ENCODE peak calls at places on chromosome 10, in five cellular contexts. One of them, this sample, is unnamed.

GRCh38 chr10:4354382-4354812 is 471.6 kb upstream of the AKR1E2 start:
- DNase-seq in PC-3: peak; percentile 84
- DNase-seq in Panc1: peak; percentile 73
- DNase-seq in endodermal cell: no peak
- DNase-seq in DND-41: no peak
- DNase-seq in this sample: no peak

GRCh38 chr10:34102237-34102673 is 712.8 kb downstream of the PARD3 start:
- DNase-seq in PC-3: no peak
- DNase-seq in endodermal cell: no peak
- DNase-seq in Panc1: no peak
- DNase-seq in DND-41: no peak
- DNase-seq in this sample: no peak

GRCh38 chr10:49382826-49383225 is 13.1 kb downstream of the DRGX start:
- DNase-seq in DND-41: no peak
- DNase-seq in Panc1: no peak
- DNase-seq in endodermal cell: no peak
- DNase-seq in PC-3: no peak
- DNase-seq in this sample: no peak

GRCh38 chr10:18501198-18501597 is 150.2 kb downstream of the NSUN6 start:
- DNase-seq in DND-41: peak; percentile 10
- DNase-seq in Panc1: no peak
- DNase-seq in endodermal cell: no peak
- DNase-seq in PC-3: peak; percentile 47
- DNase-seq in this sample: no peak

GRCh38 chr10:114239117-114239993 is at the start of gene VWA2:
- DNase-seq in Panc1: no peak
- DNase-seq in DND-41: no peak
- DNase-seq in PC-3: no peak
- DNase-seq in endodermal cell: peak; percentile 88
- DNase-seq in this sample: peak; percentile 87

GRCh38 chr10:80465839-80466590 is 11.9 kb downstream of the TSPAN14 start:
- DNase-seq in PC-3: no peak
- DNase-seq in DND-41: no peak
- DNase-seq in endodermal cell: no peak
- DNase-seq in Panc1: no peak
- DNase-seq in this sample: no peak

GRCh38 chr10:78408011-78408410 is 374.3 kb downstream of the RPS24 start:
- DNase-seq in endodermal cell: peak; percentile 45
- DNase-seq in Panc1: no peak
- DNase-seq in PC-3: no peak
- DNase-seq in DND-41: no peak
- DNase-seq in this sample: no peak

GRCh38 chr10:90051474-90051873 is 350.1 kb downstream of the KIF20B start:
- DNase-seq in Panc1: no peak
- DNase-seq in DND-41: no peak
- DNase-seq in endodermal cell: no peak
- DNase-seq in PC-3: no peak
- DNase-seq in this sample: no peak

GRCh38 chr10:24813866-24814265 is 90.2 kb upstream of the ARHGAP21 start:
- DNase-seq in Panc1: no peak
- DNase-seq in endodermal cell: no peak
- DNase-seq in DND-41: no peak
- DNase-seq in PC-3: no peak
- DNase-seq in this sample: no peak

GRCh38 chr10:1253476-1254353 is 197.5 kb downstream of the WDR37 start:
- DNase-seq in Panc1: no peak
- DNase-seq in PC-3: no peak
- DNase-seq in DND-41: peak; percentile 66
- DNase-seq in endodermal cell: peak; percentile 26
- DNase-seq in this sample: no peak

GRCh38 chr10:35874326-35875070 is 232.4 kb upstream of the FZD8 start:
- DNase-seq in Panc1: no peak
- DNase-seq in PC-3: no peak
- DNase-seq in DND-41: no peak
- DNase-seq in endodermal cell: no peak
- DNase-seq in this sample: no peak

GRCh38 chr10:227014-227413 is 91.8 kb downstream of the ZMYND11 start:
- DNase-seq in DND-41: no peak
- DNase-seq in Panc1: no peak
- DNase-seq in PC-3: no peak
- DNase-seq in endodermal cell: no peak
- DNase-seq in this sample: no peak

GRCh38 chr10:30386801-30387588 is 37.9 kb upstream of the MTPAP start:
- DNase-seq in Panc1: no peak
- DNase-seq in PC-3: peak; percentile 80
- DNase-seq in endodermal cell: no peak
- DNase-seq in DND-41: no peak
- DNase-seq in this sample: no peak

GRCh38 chr10:72320676-72321247 is 34.0 kb downstream of the DNAJB12 start:
- DNase-seq in PC-3: peak; percentile 88
- DNase-seq in Panc1: peak; percentile 96
- DNase-seq in endodermal cell: peak; percentile 90
- DNase-seq in DND-41: peak; percentile 94
- DNase-seq in this sample: peak; percentile 89

GRCh38 chr10:92571649-92572048 is 2.2 kb downstream of the IDE start:
- DNase-seq in Panc1: no peak
- DNase-seq in endodermal cell: no peak
- DNase-seq in DND-41: no peak
- DNase-seq in PC-3: no peak
- DNase-seq in this sample: no peak

GRCh38 chr10:7635431-7636125 is 31.2 kb downstream of the ITIH5 start:
- DNase-seq in PC-3: no peak
- DNase-seq in endodermal cell: peak; percentile 61
- DNase-seq in DND-41: no peak
- DNase-seq in Panc1: no peak
- DNase-seq in this sample: peak; percentile 65

GRCh38 chr10:28532223-28532508 is 752 bp upstream of the WAC start:
- DNase-seq in DND-41: no peak
- DNase-seq in endodermal cell: no peak
- DNase-seq in Panc1: no peak
- DNase-seq in PC-3: peak; percentile 6
- DNase-seq in this sample: no peak

GRCh38 chr10:68348265-68348741 is 15.6 kb upstream of the PBLD start:
- DNase-seq in DND-41: peak; percentile 65
- DNase-seq in PC-3: peak; percentile 83
- DNase-seq in Panc1: peak; percentile 58
- DNase-seq in endodermal cell: peak; percentile 82
- DNase-seq in this sample: peak; percentile 43

GRCh38 chr10:74900297-74900696 is 73.9 kb downstream of the KAT6B start:
- DNase-seq in DND-41: peak; percentile 41
- DNase-seq in Panc1: no peak
- DNase-seq in PC-3: no peak
- DNase-seq in endodermal cell: no peak
- DNase-seq in this sample: no peak

GRCh38 chr10:62540389-62540788 is 166.2 kb downstream of the ZNF365 start:
- DNase-seq in DND-41: no peak
- DNase-seq in Panc1: no peak
- DNase-seq in endodermal cell: no peak
- DNase-seq in PC-3: no peak
- DNase-seq in this sample: no peak

GRCh38 chr10:119396008-119396708 is 146.4 kb downstream of the RGS10 start:
- DNase-seq in PC-3: no peak
- DNase-seq in Panc1: no peak
- DNase-seq in endodermal cell: no peak
- DNase-seq in DND-41: no peak
- DNase-seq in this sample: no peak

GRCh38 chr10:78982726-78983125 is 86.0 kb upstream of the ZMIZ1 start:
- DNase-seq in PC-3: no peak
- DNase-seq in DND-41: no peak
- DNase-seq in Panc1: no peak
- DNase-seq in endodermal cell: no peak
- DNase-seq in this sample: no peak

GRCh38 chr10:74936577-74937445 is 110.4 kb downstream of the KAT6B start:
- DNase-seq in DND-41: no peak
- DNase-seq in Panc1: no peak
- DNase-seq in endodermal cell: no peak
- DNase-seq in PC-3: no peak
- DNase-seq in this sample: no peak

GRCh38 chr10:9762966-9763656 is 1254.6 kb upstream of the CELF2 start:
- DNase-seq in endodermal cell: no peak
- DNase-seq in PC-3: no peak
- DNase-seq in Panc1: no peak
- DNase-seq in DND-41: no peak
- DNase-seq in this sample: no peak

GRCh38 chr10:33067481-33067880 is 109.5 kb upstream of the ITGB1 start:
- DNase-seq in PC-3: no peak
- DNase-seq in Panc1: no peak
- DNase-seq in DND-41: no peak
- DNase-seq in endodermal cell: no peak
- DNase-seq in this sample: no peak

GRCh38 chr10:5496261-5497250 is 2.8 kb downstream of the CALML5 start:
- DNase-seq in Panc1: no peak
- DNase-seq in DND-41: no peak
- DNase-seq in PC-3: no peak
- DNase-seq in endodermal cell: no peak
- DNase-seq in this sample: no peak

GRCh38 chr10:8346861-8347260 is 292.4 kb downstream of the GATA3 start:
- DNase-seq in PC-3: no peak
- DNase-seq in endodermal cell: peak; percentile 85
- DNase-seq in DND-41: no peak
- DNase-seq in Panc1: no peak
- DNase-seq in this sample: peak; percentile 17

GRCh38 chr10:69407621-69408301 is 9.0 kb downstream of the TACR2 start:
- DNase-seq in DND-41: peak; percentile 40
- DNase-seq in endodermal cell: peak; percentile 80
- DNase-seq in PC-3: peak; percentile 65
- DNase-seq in Panc1: no peak
- DNase-seq in this sample: peak; percentile 76

GRCh38 chr10:132904169-132904813 is 38.1 kb downstream of the CFAP46 start:
- DNase-seq in endodermal cell: peak; percentile 87
- DNase-seq in PC-3: peak; percentile 68
- DNase-seq in DND-41: peak; percentile 54
- DNase-seq in Panc1: peak; percentile 51
- DNase-seq in this sample: peak; percentile 92

GRCh38 chr10:46285300-46285699 is 1.5 kb upstream of the ANTXRL start:
- DNase-seq in Panc1: no peak
- DNase-seq in DND-41: no peak
- DNase-seq in PC-3: no peak
- DNase-seq in endodermal cell: peak; percentile 30
- DNase-seq in this sample: no peak
- H3K4me3 ChIP-seq in Panc1: peak overlapping the region; percentile 71
- H3K4me3 ChIP-seq in DND-41: peak overlapping the region; percentile 69
- H3K4me3 ChIP-seq in PC-3: peak overlapping the region; percentile 70
- H3K4me3 ChIP-seq in endodermal cell: peak overlapping the region; percentile 79
- H3K4me3 ChIP-seq in this sample: peak overlapping the region; percentile 91

DNA sequence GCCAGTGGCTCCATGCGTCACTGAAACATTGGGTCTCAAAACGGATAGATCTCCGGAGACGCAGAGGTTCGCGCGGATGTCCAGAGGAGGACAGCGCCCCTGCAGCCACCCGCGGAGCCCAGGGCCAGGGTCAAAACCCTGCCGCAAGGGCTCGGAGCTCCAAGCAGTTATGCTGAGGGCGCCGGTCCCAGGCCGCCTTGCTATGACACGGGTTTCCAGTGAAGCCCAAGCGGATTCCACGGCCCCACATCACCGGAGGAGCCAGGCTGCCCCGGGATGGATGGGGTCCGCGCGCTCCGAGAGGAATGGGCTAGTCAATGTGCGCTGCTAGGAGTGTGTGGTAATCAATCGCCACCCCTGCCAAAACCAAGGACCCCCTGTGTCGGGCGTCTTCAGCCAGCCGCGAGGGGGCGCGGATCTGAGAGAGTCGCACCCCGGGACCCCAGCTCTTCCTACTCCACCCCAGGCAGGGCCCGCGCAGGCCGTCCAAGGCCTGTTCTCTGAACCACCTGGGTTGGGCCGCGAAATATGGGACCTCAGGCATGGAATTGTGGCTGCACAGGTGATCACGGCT is 5.6 kb upstream of the EMX2 start:
- DNase-seq in Panc1: no peak
- DNase-seq in endodermal cell: peak; percentile 82
- DNase-seq in PC-3: no peak
- DNase-seq in DND-41: no peak
- DNase-seq in this sample: peak; percentile 91
- H3K27me3 ChIP-seq in Panc1: peaks cover 43% of the 10 kb centered on the region
- H3K27me3 ChIP-seq in endodermal cell: peaks cover 100% of the 10 kb centered on the region
- H3K27me3 ChIP-seq in PC-3: peaks cover 53% of the 10 kb centered on the region
- H3K27me3 ChIP-seq in DND-41: peaks cover 8% of the 10 kb centered on the region
- H3K27me3 ChIP-seq in this sample: peaks cover 99% of the 10 kb centered on the region

GRCh38 chr10:71246591-71247143 is 34.3 kb downstream of the UNC5B start:
- DNase-seq in Panc1: no peak
- DNase-seq in PC-3: peak; percentile 53
- DNase-seq in DND-41: no peak
- DNase-seq in endodermal cell: no peak
- DNase-seq in this sample: no peak

GRCh38 chr10:71244638-71245419 is 32.5 kb downstream of the UNC5B start:
- DNase-seq in endodermal cell: no peak
- DNase-seq in PC-3: no peak
- DNase-seq in Panc1: no peak
- DNase-seq in DND-41: no peak
- DNase-seq in this sample: no peak

GRCh38 chr10:71247804-71248203 is 35.4 kb downstream of the UNC5B start:
- DNase-seq in PC-3: no peak
- DNase-seq in DND-41: no peak
- DNase-seq in Panc1: no peak
- DNase-seq in endodermal cell: no peak
- DNase-seq in this sample: no peak

GRCh38 chr10:71245420-71246325 is 33.3 kb downstream of the UNC5B start:
- DNase-seq in endodermal cell: no peak
- DNase-seq in Panc1: no peak
- DNase-seq in PC-3: no peak
- DNase-seq in DND-41: no peak
- DNase-seq in this sample: no peak

DNA sequence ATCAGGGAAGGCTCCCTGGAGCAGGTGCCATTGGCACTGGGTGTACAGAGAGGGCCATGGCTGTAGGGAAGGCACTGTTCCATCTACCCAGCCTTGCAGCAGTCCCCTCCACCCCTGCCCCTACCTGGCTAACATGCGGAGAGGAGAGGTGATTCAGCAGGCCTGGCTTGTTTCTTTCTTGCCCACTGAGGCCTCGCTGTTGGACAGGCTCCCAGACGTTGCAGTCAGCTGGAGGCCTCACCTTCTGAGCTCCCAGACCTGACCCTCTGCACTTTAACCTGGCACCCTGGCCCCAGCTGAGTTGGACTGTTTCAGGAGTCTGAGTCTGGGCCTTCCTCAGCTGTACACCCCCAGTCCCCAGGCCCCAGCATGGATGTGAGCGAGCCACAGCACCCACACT is 34.9 kb downstream of the UNC5B start:
- DNase-seq in endodermal cell: no peak
- DNase-seq in Panc1: no peak
- DNase-seq in PC-3: no peak
- DNase-seq in DND-41: no peak
- DNase-seq in this sample: no peak
- H3K36me3 ChIP-seq in endodermal cell: no peaks in the 10 kb centered on the region
- H3K36me3 ChIP-seq in Panc1: no peaks in the 10 kb centered on the region
- H3K36me3 ChIP-seq in PC-3: no peaks in the 10 kb centered on the region
- H3K36me3 ChIP-seq in DND-41: no peaks in the 10 kb centered on the region
- H3K36me3 ChIP-seq in this sample: no peaks in the 10 kb centered on the region

DNA sequence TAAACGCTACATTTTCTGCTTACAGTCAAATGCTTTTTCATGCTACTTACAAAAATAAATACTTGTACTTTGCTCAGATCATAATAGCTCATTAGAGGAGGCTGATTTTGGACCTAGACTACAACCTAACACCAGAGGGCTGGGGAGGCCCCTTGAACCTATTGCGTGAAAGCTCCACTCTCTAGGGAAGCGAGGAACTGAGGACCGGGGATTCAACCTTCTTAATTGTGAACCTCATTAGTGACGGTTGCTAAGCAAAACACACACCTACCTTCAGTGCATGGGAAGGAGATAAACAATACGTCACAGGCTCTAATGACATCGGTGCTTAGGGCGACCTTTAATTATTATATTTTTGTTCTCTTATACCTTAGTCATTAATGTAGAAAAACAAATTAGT is 92.1 kb downstream of the EBF3 start:
- DNase-seq in Panc1: no peak
- DNase-seq in endodermal cell: no peak
- DNase-seq in PC-3: no peak
- DNase-seq in DND-41: no peak
- DNase-seq in this sample: no peak
- H3K4me3 ChIP-seq in Panc1: no peak overlapping the region
- H3K4me3 ChIP-seq in endodermal cell: no peak overlapping the region
- H3K4me3 ChIP-seq in PC-3: no peak overlapping the region
- H3K4me3 ChIP-seq in DND-41: no peak overlapping the region
- H3K4me3 ChIP-seq in this sample: no peak overlapping the region

This sample was measured in H7.